ENCODE peak calls at places on chromosomes 6 and 20, in seven cellular contexts. One of them, this sample, is unnamed.
A peak's percentile ranks its signal among the peaks of the same experiment; 100 is the strongest.

GRCh38 chr20:23009636-23010035 is 25.5 kb upstream of the SSTR4 start:
- DNase-seq in activated CD8-positive, alpha-beta memory T cell treated with anti-CD3 and anti-CD28 coated beads for 4 hours: no peak
- DNase-seq in mucosa of descending colon: no peak
- DNase-seq in non-pigmented ciliary epithelial cell: no peak
- DNase-seq in astrocyte of the cerebellum: no peak
- DNase-seq in hypothalamus: no peak
- DNase-seq in heart right ventricle: no peak
- DNase-seq in this sample: no peak

GRCh38 chr6:548517-548916 is 108.4 kb downstream of the HUS1B start:
- DNase-seq in astrocyte of the cerebellum: no peak
- DNase-seq in heart right ventricle: no peak
- DNase-seq in non-pigmented ciliary epithelial cell: no peak
- DNase-seq in hypothalamus: no peak
- DNase-seq in mucosa of descending colon: no peak
- DNase-seq in activated CD8-positive, alpha-beta memory T cell treated with anti-CD3 and anti-CD28 coated beads for 4 hours: no peak
- DNase-seq in this sample: no peak

GRCh38 chr6:3749390-3749978 is 2.0 kb downstream of the PXDC1 start:
- DNase-seq in mucosa of descending colon: peak; percentile 79
- DNase-seq in hypothalamus: no peak
- DNase-seq in activated CD8-positive, alpha-beta memory T cell treated with anti-CD3 and anti-CD28 coated beads for 4 hours: no peak
- DNase-seq in heart right ventricle: no peak
- DNase-seq in astrocyte of the cerebellum: no peak
- DNase-seq in non-pigmented ciliary epithelial cell: no peak
- DNase-seq in this sample: no peak

GRCh38 chr6:18022398-18023231 is 35.2 kb upstream of the KIF13A start:
- DNase-seq in non-pigmented ciliary epithelial cell: peak; percentile 49
- DNase-seq in heart right ventricle: no peak
- DNase-seq in activated CD8-positive, alpha-beta memory T cell treated with anti-CD3 and anti-CD28 coated beads for 4 hours: no peak
- DNase-seq in mucosa of descending colon: no peak
- DNase-seq in hypothalamus: no peak
- DNase-seq in astrocyte of the cerebellum: peak; percentile 49
- DNase-seq in this sample: no peak

GRCh38 chr20:5364136-5364821 is 47.5 kb upstream of the PROKR2 start:
- DNase-seq in heart right ventricle: no peak
- DNase-seq in non-pigmented ciliary epithelial cell: no peak
- DNase-seq in astrocyte of the cerebellum: no peak
- DNase-seq in mucosa of descending colon: no peak
- DNase-seq in activated CD8-positive, alpha-beta memory T cell treated with anti-CD3 and anti-CD28 coated beads for 4 hours: no peak
- DNase-seq in hypothalamus: no peak
- DNase-seq in this sample: no peak

GRCh38 chr20:52041966-52042365 is 149.6 kb downstream of the ZFP64 start:
- DNase-seq in astrocyte of the cerebellum: no peak
- DNase-seq in mucosa of descending colon: no peak
- DNase-seq in heart right ventricle: no peak
- DNase-seq in hypothalamus: no peak
- DNase-seq in activated CD8-positive, alpha-beta memory T cell treated with anti-CD3 and anti-CD28 coated beads for 4 hours: no peak
- DNase-seq in non-pigmented ciliary epithelial cell: no peak
- DNase-seq in this sample: no peak

GRCh38 chr20:61280217-61280980 is 28.3 kb downstream of the CDH4 start:
- DNase-seq in astrocyte of the cerebellum: no peak
- DNase-seq in heart right ventricle: no peak
- DNase-seq in mucosa of descending colon: no peak
- DNase-seq in activated CD8-positive, alpha-beta memory T cell treated with anti-CD3 and anti-CD28 coated beads for 4 hours: no peak
- DNase-seq in non-pigmented ciliary epithelial cell: no peak
- DNase-seq in hypothalamus: no peak
- DNase-seq in this sample: no peak

GRCh38 chr6:2230659-2231277 is 14.6 kb downstream of the GMDS start:
- DNase-seq in hypothalamus: no peak
- DNase-seq in astrocyte of the cerebellum: no peak
- DNase-seq in activated CD8-positive, alpha-beta memory T cell treated with anti-CD3 and anti-CD28 coated beads for 4 hours: no peak
- DNase-seq in mucosa of descending colon: no peak
- DNase-seq in non-pigmented ciliary epithelial cell: no peak
- DNase-seq in heart right ventricle: no peak
- DNase-seq in this sample: no peak

GRCh38 chr6:62523630-62524029 is 237.6 kb upstream of the KHDRBS2 start:
- DNase-seq in heart right ventricle: no peak
- DNase-seq in non-pigmented ciliary epithelial cell: no peak
- DNase-seq in hypothalamus: no peak
- DNase-seq in astrocyte of the cerebellum: no peak
- DNase-seq in activated CD8-positive, alpha-beta memory T cell treated with anti-CD3 and anti-CD28 coated beads for 4 hours: no peak
- DNase-seq in mucosa of descending colon: no peak
- DNase-seq in this sample: no peak

GRCh38 chr20:35176132-35176531 is 4.3 kb downstream of the PROCR start:
- DNase-seq in astrocyte of the cerebellum: no peak
- DNase-seq in hypothalamus: no peak
- DNase-seq in mucosa of descending colon: no peak
- DNase-seq in heart right ventricle: no peak
- DNase-seq in activated CD8-positive, alpha-beta memory T cell treated with anti-CD3 and anti-CD28 coated beads for 4 hours: no peak
- DNase-seq in non-pigmented ciliary epithelial cell: no peak
- DNase-seq in this sample: no peak

GRCh38 chr6:20438462-20439070 is 36.9 kb downstream of the E2F3 start:
- DNase-seq in astrocyte of the cerebellum: no peak
- DNase-seq in mucosa of descending colon: no peak
- DNase-seq in heart right ventricle: no peak
- DNase-seq in activated CD8-positive, alpha-beta memory T cell treated with anti-CD3 and anti-CD28 coated beads for 4 hours: no peak
- DNase-seq in hypothalamus: no peak
- DNase-seq in non-pigmented ciliary epithelial cell: no peak
- DNase-seq in this sample: no peak

GRCh38 chr6:24775520-24776058 is 852 bp downstream of the GMNN start:
- DNase-seq in astrocyte of the cerebellum: peak; percentile 23
- DNase-seq in mucosa of descending colon: no peak
- DNase-seq in heart right ventricle: no peak
- DNase-seq in hypothalamus: no peak
- DNase-seq in non-pigmented ciliary epithelial cell: no peak
- DNase-seq in activated CD8-positive, alpha-beta memory T cell treated with anti-CD3 and anti-CD28 coated beads for 4 hours: no peak
- DNase-seq in this sample: no peak

GRCh38 chr6:36095497-36096391 is 34.6 kb upstream of the MAPK13 start:
- DNase-seq in mucosa of descending colon: peak; percentile 72
- DNase-seq in non-pigmented ciliary epithelial cell: no peak
- DNase-seq in hypothalamus: no peak
- DNase-seq in activated CD8-positive, alpha-beta memory T cell treated with anti-CD3 and anti-CD28 coated beads for 4 hours: no peak
- DNase-seq in astrocyte of the cerebellum: no peak
- DNase-seq in heart right ventricle: no peak
- DNase-seq in this sample: no peak

GRCh38 chr6:164109770-164110140 is 695.2 kb downstream of the QKI start:
- DNase-seq in mucosa of descending colon: no peak
- DNase-seq in activated CD8-positive, alpha-beta memory T cell treated with anti-CD3 and anti-CD28 coated beads for 4 hours: no peak
- DNase-seq in non-pigmented ciliary epithelial cell: no peak
- DNase-seq in astrocyte of the cerebellum: no peak
- DNase-seq in hypothalamus: peak; percentile 17
- DNase-seq in heart right ventricle: peak; percentile 52
- DNase-seq in this sample: no peak

GRCh38 chr20:47749367-47749766 is 35.9 kb downstream of the SULF2 start:
- DNase-seq in hypothalamus: no peak
- DNase-seq in activated CD8-positive, alpha-beta memory T cell treated with anti-CD3 and anti-CD28 coated beads for 4 hours: no peak
- DNase-seq in heart right ventricle: no peak
- DNase-seq in non-pigmented ciliary epithelial cell: no peak
- DNase-seq in mucosa of descending colon: no peak
- DNase-seq in astrocyte of the cerebellum: peak; percentile 36
- DNase-seq in this sample: no peak

GRCh38 chr20:19256085-19256484 is 43.6 kb downstream of the SLC24A3 start:
- DNase-seq in non-pigmented ciliary epithelial cell: no peak
- DNase-seq in hypothalamus: no peak
- DNase-seq in activated CD8-positive, alpha-beta memory T cell treated with anti-CD3 and anti-CD28 coated beads for 4 hours: no peak
- DNase-seq in astrocyte of the cerebellum: no peak
- DNase-seq in mucosa of descending colon: no peak
- DNase-seq in heart right ventricle: no peak
- DNase-seq in this sample: no peak

GRCh38 chr6:12065321-12066140 is 53.4 kb downstream of the HIVEP1 start:
- DNase-seq in astrocyte of the cerebellum: no peak
- DNase-seq in non-pigmented ciliary epithelial cell: no peak
- DNase-seq in heart right ventricle: no peak
- DNase-seq in mucosa of descending colon: no peak
- DNase-seq in hypothalamus: no peak
- DNase-seq in activated CD8-positive, alpha-beta memory T cell treated with anti-CD3 and anti-CD28 coated beads for 4 hours: no peak
- DNase-seq in this sample: no peak

GRCh38 chr6:132061381-132061780 is 110.2 kb upstream of the CCN2 start:
- DNase-seq in activated CD8-positive, alpha-beta memory T cell treated with anti-CD3 and anti-CD28 coated beads for 4 hours: no peak
- DNase-seq in heart right ventricle: no peak
- DNase-seq in mucosa of descending colon: no peak
- DNase-seq in hypothalamus: no peak
- DNase-seq in astrocyte of the cerebellum: no peak
- DNase-seq in non-pigmented ciliary epithelial cell: no peak
- DNase-seq in this sample: no peak

GRCh38 chr20:34049897-34050695 is 56.4 kb downstream of the RALY start:
- DNase-seq in astrocyte of the cerebellum: no peak
- DNase-seq in activated CD8-positive, alpha-beta memory T cell treated with anti-CD3 and anti-CD28 coated beads for 4 hours: no peak
- DNase-seq in mucosa of descending colon: no peak
- DNase-seq in hypothalamus: no peak
- DNase-seq in heart right ventricle: no peak
- DNase-seq in non-pigmented ciliary epithelial cell: no peak
- DNase-seq in this sample: no peak

This sample was measured in smooth muscle cell of the brain vasculature.